ENCODE peak calls at places on chromosomes 6 and 20, in six cellular contexts. W is uterus, L is breast epithelium, V is Peyer's patch, I is iPS DF 6.9, A is upper lobe of right lung. D is an unnamed sample.

GRCh38 chr6:40355532-40355931 is 231.6 kb downstream of the LRFN2 start:
- DNase-seq in I (no peak), L (no peak), A (no peak), W (no peak), V (no peak), D (no peak)

GRCh38 chr6:16758163-16758975 is 2.9 kb downstream of the ATXN1 start:
- DNase-seq in V (no peak), I (no peak), W (no peak), L (no peak), A (no peak), D (no peak)

GRCh38 chr6:109944448-109944847 is 33.7 kb upstream of the GPR6 start:
- DNase-seq in W (no peak), A (no peak), I (peak; percentile 82), V (no peak), L (no peak), D (no peak)

GRCh38 chr6:80607814-80608391 is 501.4 kb downstream of the BCKDHB start:
- DNase-seq in I (no peak), A (no peak), W (no peak), L (no peak), V (no peak), D (no peak)

GRCh38 chr6:156639023-156639728 is 138.0 kb upstream of the ARID1B start:
- DNase-seq in I (no peak), L (no peak), V (no peak), W (no peak), A (no peak), D (no peak)

GRCh38 chr6:3377536-3378397 is 79.1 kb downstream of the SLC22A23 start:
- DNase-seq in W (no peak), A (no peak), I (no peak), V (no peak), L (peak; percentile 86), D (no peak)

GRCh38 chr20:40452758-40453157 is 236.3 kb downstream of the MAFB start:
- DNase-seq in A (no peak), L (no peak), I (no peak), V (no peak), W (no peak), D (no peak)

GRCh38 chr6:36769161-36769675 is 70.0 kb downstream of the CPNE5 start:
- DNase-seq in V (no peak), I (no peak), L (no peak), W (no peak), A (no peak), D (no peak)

GRCh38 chr20:21702553-21703467 is 2.7 kb upstream of the PAX1 start:
- DNase-seq in V (no peak), A (peak; percentile 76), I (no peak), L (peak; percentile 23), W (no peak), D (no peak)

GRCh38 chr20:34458631-34459030 is 57.6 kb upstream of the DYNLRB1 start:
- DNase-seq in A (no peak), W (no peak), L (no peak), V (no peak), I (no peak), D (no peak)

GRCh38 chr6:150881911-150882481 is 16.5 kb downstream of the MTHFD1L start:
- DNase-seq in W (peak; percentile 54), A (no peak), I (no peak), V (no peak), L (peak; percentile 87), D (no peak)

GRCh38 chr6:141103246-141103645 is 1029.5 kb upstream of the GJE1 start:
- DNase-seq in A (no peak), L (no peak), I (no peak), W (no peak), V (no peak), D (no peak)

GRCh38 chr6:159261983-159262382 is 92.8 kb downstream of the FNDC1 start:
- DNase-seq in I (no peak), L (no peak), A (no peak), V (no peak), W (no peak), D (no peak)

DNA sequence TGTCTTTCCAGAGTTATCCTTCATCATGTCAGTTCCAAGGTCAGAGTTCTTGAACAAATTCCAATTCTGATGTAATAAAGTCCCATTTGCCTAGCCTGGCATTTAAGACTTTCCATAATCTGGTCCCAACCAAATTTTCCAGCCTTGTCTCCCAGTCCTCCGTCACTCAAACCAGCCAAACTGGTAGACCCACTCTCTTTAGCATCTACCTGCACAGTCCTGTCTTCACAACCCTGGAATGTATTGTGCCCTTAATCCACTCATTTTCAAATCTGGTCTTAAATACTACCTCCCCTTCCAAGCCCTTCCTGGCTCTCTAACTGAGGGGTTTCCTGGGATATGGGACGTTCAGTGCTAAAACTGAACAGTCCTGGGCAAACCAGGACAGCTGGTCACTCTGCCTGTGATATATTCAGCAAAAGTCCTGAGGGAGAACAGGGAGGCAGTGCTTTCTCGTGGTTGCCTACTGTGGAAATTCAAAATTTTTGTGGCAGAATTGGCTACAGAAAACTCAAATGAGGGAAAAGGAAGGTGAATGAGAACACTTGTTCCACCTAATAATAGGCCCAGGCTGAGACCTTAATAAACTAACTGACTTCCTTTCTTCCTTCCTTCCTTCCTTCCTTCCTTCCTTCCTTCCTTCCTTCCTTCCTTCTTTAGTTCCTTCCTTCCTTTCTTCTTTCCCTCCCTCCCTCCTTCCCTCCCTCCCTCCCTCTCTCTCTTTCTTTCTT is 10.8 kb upstream of the AKAP7 start:
- DNase-seq in V (no peak), A (no peak), L (no peak), I (no peak), W (no peak), D (no peak)
- H3K4me1 ChIP-seq in V (no peaks in the 10 kb centered on the region), A (no peaks in the 10 kb centered on the region), L (no peaks in the 10 kb centered on the region), I (no peaks in the 10 kb centered on the region), W (no peaks in the 10 kb centered on the region), D (no peaks in the 10 kb centered on the region)

GRCh38 chr20:325043-325888 is at the start of gene SOX12:
- DNase-seq in I (peak; percentile 89), V (peak; percentile 99), W (peak; percentile 97), A (peak; percentile 99), L (peak; percentile 95), D (peak; percentile 94)

GRCh38 chr20:326645-327031 is 1.3 kb downstream of the SOX12 start:
- DNase-seq in V (no peak), W (no peak), A (peak; percentile 80), I (no peak), L (peak; percentile 30), D (peak; percentile 63)

GRCh38 chr20:324177-325042 is 942 bp upstream of the SOX12 start:
- DNase-seq in W (peak; percentile 87), I (peak; percentile 81), L (peak; percentile 80), V (peak; percentile 92), A (peak; percentile 98), D (peak; percentile 94)

GRCh38 chr20:327041-327945 is 1.9 kb downstream of the SOX12 start:
- DNase-seq in W (peak; percentile 92), V (peak; percentile 78), L (peak; percentile 87), A (peak; percentile 91), I (peak; percentile 93), D (peak; percentile 95)

GRCh38 chr20:325889-326644 is 715 bp downstream of the SOX12 start:
- DNase-seq in A (peak; percentile 86), V (peak; percentile 67), I (no peak), L (peak; percentile 69), W (peak; percentile 72), D (peak; percentile 84)
- H3K4me1 ChIP-seq in A (peaks cover 29% of the 10 kb centered on the region), V (no peaks in the 10 kb centered on the region), I (peaks cover 5% of the 10 kb centered on the region), L (peaks cover 6% of the 10 kb centered on the region), W (no peaks in the 10 kb centered on the region), D (peaks cover 36% of the 10 kb centered on the region)

GRCh38 chr6:74256387-74257180 is 560.6 kb downstream of the CD109 start:
- DNase-seq in V (no peak), A (no peak), W (no peak), L (no peak), I (no peak), D (no peak)
- H3K4me1 ChIP-seq in V (no peaks in the 10 kb centered on the region), A (no peaks in the 10 kb centered on the region), W (no peaks in the 10 kb centered on the region), L (no peaks in the 10 kb centered on the region), I (no peaks in the 10 kb centered on the region), D (no peaks in the 10 kb centered on the region)

GRCh38 chr20:3796477-3797225 is 541 bp downstream of the CDC25B start:
- DNase-seq in A (no peak), V (no peak), W (no peak), L (no peak), I (no peak), D (peak; percentile 48)

GRCh38 chr20:3798405-3798768 is 2.3 kb downstream of the CDC25B start:
- DNase-seq in A (no peak), I (no peak), L (no peak), V (no peak), W (no peak), D (no peak)

GRCh38 chr20:3797592-3798404 is 1.7 kb downstream of the CDC25B start:
- DNase-seq in A (no peak), L (no peak), I (no peak), V (peak; percentile 47), W (no peak), D (peak; percentile 65)

GRCh38 chr20:3795511-3796468 is at the start of gene CDC25B:
- DNase-seq in L (peak; percentile 91), V (peak; percentile 95), A (peak; percentile 97), I (no peak), W (peak; percentile 96), D (peak; percentile 94)

DNA sequence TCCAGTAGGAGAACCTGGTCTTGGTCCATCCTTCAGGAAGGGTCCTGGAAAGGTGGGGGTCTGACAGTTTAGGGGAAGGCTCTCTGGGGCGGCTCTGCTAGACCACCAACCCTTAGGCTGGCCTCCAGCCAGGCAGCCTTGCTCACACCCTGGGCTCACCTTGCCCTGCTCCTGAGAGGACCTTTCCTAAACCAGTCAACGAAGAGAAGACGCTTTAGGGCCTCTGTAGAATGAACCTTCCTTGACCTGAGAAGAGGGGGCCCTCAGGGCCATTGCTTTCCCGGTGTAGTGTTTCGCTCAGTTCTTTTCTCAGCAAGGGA is 1.1 kb downstream of the CDC25B start:
- DNase-seq in W (no peak), I (no peak), V (no peak), A (no peak), L (no peak), D (no peak)
- H3K4me1 ChIP-seq in W (peaks cover 6% of the 10 kb centered on the region), I (peaks cover 14% of the 10 kb centered on the region), V (peaks cover 43% of the 10 kb centered on the region), A (peaks cover 56% of the 10 kb centered on the region), L (peaks cover 8% of the 10 kb centered on the region), D (peaks cover 47% of the 10 kb centered on the region)

DNA sequence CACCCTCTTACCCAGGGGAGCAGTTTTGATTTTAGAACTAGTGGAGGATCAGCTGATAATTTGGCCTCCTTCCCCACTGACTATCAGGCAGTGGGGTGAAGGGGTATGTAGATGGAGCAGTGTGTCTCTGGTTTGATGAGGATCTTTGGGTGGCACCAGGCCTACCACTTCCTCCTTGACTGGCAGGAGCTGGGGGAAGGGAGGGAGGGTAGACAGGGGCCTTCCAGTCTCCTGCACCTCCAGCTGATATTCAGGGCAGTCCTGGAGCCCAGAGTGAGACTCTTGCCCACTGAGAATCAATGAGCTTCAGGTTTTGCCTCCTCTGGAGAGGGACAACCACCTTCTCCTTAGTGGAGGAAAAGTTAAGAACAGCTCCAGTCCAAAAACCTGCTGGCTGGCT is 3.2 kb downstream of the DEF6 start:
- DNase-seq in W (no peak), V (peak; percentile 59), A (no peak), I (no peak), L (no peak), D (no peak)
- H3K4me1 ChIP-seq in W (peaks cover 4% of the 10 kb centered on the region), V (peaks cover 38% of the 10 kb centered on the region), A (peaks cover 33% of the 10 kb centered on the region), I (peaks cover 9% of the 10 kb centered on the region), L (peaks cover 6% of the 10 kb centered on the region), D (peaks cover 70% of the 10 kb centered on the region)

D was measured in OCI-LY7.